ENCODE peak calls at places on chromosomes 4 and X, in five cellular contexts. Z is cardiac muscle cell, P is mammary epithelial cell, U is upper lobe of left lung, H is neural progenitor cell. K is an unnamed sample. For H3K36me3, the result is how much of the 10 kb centered on the place peaks cover.

GRCh38 chr4:169630069-169630468 is 9.7 kb downstream of the CLCN3 start:
- DNase-seq in P (no peak), H (no peak), Z (no peak), U (no peak), K (no peak)

GRCh38 chrX:105495376-105495775 is 274.9 kb upstream of the TEX13A start:
- DNase-seq in P (no peak), U (no peak), Z (no peak), H (no peak), K (no peak)

GRCh38 chr4:23022032-23022431 is 329.3 kb downstream of the GBA3 start:
- DNase-seq in P (peak), H (no peak), U (no peak), Z (peak), K (no peak)

GRCh38 chr4:177532363-177532762 is 90.1 kb upstream of the AGA start:
- DNase-seq in U (no peak), Z (no peak), P (no peak), H (no peak), K (no peak)

GRCh38 chr4:186676531-186677158 is 47.0 kb downstream of the FAT1 start:
- DNase-seq in P (peak), H (peak), Z (peak), U (no peak), K (no peak)

GRCh38 chr4:8393593-8394038 is 46.9 kb downstream of the ACOX3 start:
- DNase-seq in U (no peak), Z (peak), H (peak), P (peak), K (no peak)

GRCh38 chr4:46649390-46649789 is 259.5 kb upstream of the GABRA2 start:
- DNase-seq in P (no peak), H (no peak), U (no peak), Z (peak), K (no peak)

GRCh38 chrX:24215282-24215681 is 65.8 kb downstream of the ZFX start:
- DNase-seq in P (peak), H (no peak), Z (no peak), U (no peak), K (no peak)

GRCh38 chrX:36897690-36898089 is 110.5 kb upstream of the FAM47C start:
- DNase-seq in U (no peak), P (no peak), Z (no peak), H (no peak), K (no peak)

GRCh38 chr4:161936625-161937133 is 227.1 kb downstream of the FSTL5 start:
- DNase-seq in U (no peak), P (peak), H (no peak), Z (peak), K (no peak)

GRCh38 chr4:177008071-177008835 is 215.5 kb upstream of the VEGFC start:
- DNase-seq in U (no peak), P (peak), Z (no peak), H (no peak), K (no peak)

GRCh38 chr4:152500798-152501434 is 35.0 kb downstream of the FBXW7 start:
- DNase-seq in U (no peak), Z (peak), H (peak), P (peak), K (no peak)

GRCh38 chr4:16206301-16206700 is 20.0 kb downstream of the TAPT1 start:
- DNase-seq in P (no peak), U (no peak), Z (no peak), H (peak), K (no peak)

GRCh38 chr4:147101678-147102077 is 156.0 kb upstream of the TTC29 start:
- DNase-seq in Z (no peak), P (no peak), H (no peak), U (no peak), K (no peak)

GRCh38 chr4:152734699-152735050 is 44.9 kb downstream of the TIGD4 start:
- DNase-seq in P (no peak), U (no peak), Z (no peak), H (no peak), K (no peak)

GRCh38 chr4:53863163-53863562 is 201.2 kb downstream of the CHIC2 start:
- DNase-seq in H (no peak), Z (peak), U (no peak), P (no peak), K (no peak)

GRCh38 chr4:181162266-181163063 is 1080.7 kb upstream of the TENM3 start:
- DNase-seq in Z (no peak), U (no peak), H (no peak), P (no peak), K (no peak)

GRCh38 chrX:13028871-13029336 is 15.5 kb downstream of the FAM9C start:
- DNase-seq in H (no peak), Z (no peak), P (peak), U (no peak), K (no peak)

GRCh38 chrX:118116308-118117068 is at the start of gene KLHL13:
- DNase-seq in P (peak), H (peak), U (no peak), Z (peak), K (no peak)

GRCh38 chr4:133584714-133585113 is 435.6 kb downstream of the PCDH10 start:
- DNase-seq in U (no peak), H (no peak), P (no peak), Z (no peak), K (no peak)

GRCh38 chr4:115076691-115077090 is 36.7 kb downstream of the NDST4 start:
- DNase-seq in H (no peak), P (no peak), U (no peak), Z (no peak), K (no peak)

DNA sequence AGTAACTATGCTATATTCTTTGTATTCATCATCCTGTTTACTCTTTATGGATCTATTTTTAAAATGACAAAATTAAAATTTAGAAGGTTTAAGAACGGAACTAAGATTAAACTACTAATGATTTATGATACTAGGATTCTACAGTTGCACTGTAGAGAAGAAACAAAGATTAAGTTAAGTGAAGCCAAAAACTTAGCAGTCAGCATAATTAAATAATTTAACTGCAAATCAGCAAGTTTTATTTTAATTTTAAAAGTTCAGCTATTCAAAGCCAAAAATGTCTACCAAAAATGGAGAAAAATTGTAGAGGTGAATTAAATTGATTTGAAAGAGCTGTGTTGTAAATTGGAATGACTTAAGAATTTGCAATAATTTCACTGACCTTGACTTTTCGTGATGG is 30.8 kb downstream of the NDST4 start:
- DNase-seq in Z (no peak), P (no peak), H (no peak), U (no peak), K (no peak)
- H3K36me3 ChIP-seq in Z (under half), P (under half), H (under half), U (under half), K (under half)

DNA sequence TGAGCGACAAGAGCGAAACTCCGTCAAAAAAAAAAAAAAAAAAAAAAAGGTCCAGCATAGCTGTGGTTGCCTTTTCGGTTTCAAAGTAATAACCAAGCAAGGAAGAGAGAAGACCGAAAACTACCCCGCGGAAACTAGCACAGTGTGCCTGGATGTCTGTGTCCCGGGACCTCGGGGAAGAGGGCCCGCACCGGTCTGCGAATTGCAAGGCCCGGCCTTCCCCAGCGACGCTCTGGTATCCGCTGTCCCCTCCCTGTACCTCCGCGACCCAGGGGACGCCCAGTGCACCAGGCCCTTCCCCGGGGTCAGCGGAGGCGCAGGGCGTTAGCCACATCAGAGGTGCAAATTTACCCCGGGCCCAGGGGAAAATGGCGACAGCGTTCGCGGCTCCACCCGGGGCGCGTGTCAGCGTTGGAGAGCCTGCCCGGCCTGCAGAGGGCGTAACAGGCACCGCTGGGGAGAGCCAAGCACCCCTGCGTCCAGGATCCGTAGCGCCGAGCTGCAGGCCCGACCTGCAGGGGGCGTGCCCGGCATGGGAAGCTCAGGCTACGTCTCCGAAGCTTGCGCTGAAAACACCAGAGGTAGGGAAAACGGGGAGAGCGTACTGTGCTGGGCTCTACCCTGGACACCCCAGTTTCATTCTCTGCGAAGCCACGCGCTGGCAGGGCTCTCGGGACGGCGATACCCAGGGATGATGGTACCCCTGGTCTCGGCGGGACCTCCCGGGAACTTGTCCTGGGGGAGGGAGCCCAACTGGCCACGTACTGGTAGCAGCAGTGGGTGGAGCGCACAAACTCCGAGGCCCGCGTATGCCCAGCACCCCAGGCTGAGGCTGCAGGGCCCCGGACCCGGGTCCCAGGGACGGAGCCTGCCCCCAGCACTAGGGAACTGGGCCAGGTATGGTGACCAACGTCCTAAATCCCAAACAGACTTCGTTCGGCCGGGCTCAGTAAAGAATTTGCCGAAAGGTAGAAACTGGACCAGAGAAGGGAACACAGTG is 16.2 kb downstream of the NKX6-1 start:
- DNase-seq in P (peak), Z (peak), U (no peak), H (peak), K (no peak)
- TF ChIP-seq CTCF in P (peak), Z (peak), U (no peak), H (peak), K (no peak)

GRCh38 chrX:151958101-151958500 is 16.4 kb downstream of the GABRE start:
- DNase-seq in Z (no peak), U (no peak), H (no peak), P (no peak), K (peak)
- H3K36me3 ChIP-seq in Z (under half), U (under half), H (under half), P (under half), K (under half)

GRCh38 chr4:184719407-184719806 is 14.5 kb downstream of the CENPU start:
- DNase-seq in P (no peak), U (no peak), H (no peak), Z (no peak), K (no peak)

GRCh38 chr4:184727430-184727829 is 6.5 kb downstream of the CENPU start:
- DNase-seq in P (no peak), Z (no peak), H (no peak), U (no peak), K (no peak)

GRCh38 chr4:184721254-184721653 is 12.6 kb downstream of the CENPU start:
- DNase-seq in U (no peak), P (no peak), H (no peak), Z (no peak), K (no peak)

GRCh38 chr4:184722798-184723197 is 11.1 kb downstream of the CENPU start:
- DNase-seq in P (no peak), U (no peak), H (no peak), Z (no peak), K (no peak)
- TF ChIP-seq CTCF in P (no peak), U (no peak), H (no peak), Z (no peak), K (no peak)

GRCh38 chr4:139609647-139610046 is 53.6 kb upstream of the SETD7 start:
- DNase-seq in U (no peak), P (peak), Z (peak), H (no peak), K (no peak)
- H3K36me3 ChIP-seq in U (under half), P (under half), Z (under half), H (under half), K (under half)

DNA sequence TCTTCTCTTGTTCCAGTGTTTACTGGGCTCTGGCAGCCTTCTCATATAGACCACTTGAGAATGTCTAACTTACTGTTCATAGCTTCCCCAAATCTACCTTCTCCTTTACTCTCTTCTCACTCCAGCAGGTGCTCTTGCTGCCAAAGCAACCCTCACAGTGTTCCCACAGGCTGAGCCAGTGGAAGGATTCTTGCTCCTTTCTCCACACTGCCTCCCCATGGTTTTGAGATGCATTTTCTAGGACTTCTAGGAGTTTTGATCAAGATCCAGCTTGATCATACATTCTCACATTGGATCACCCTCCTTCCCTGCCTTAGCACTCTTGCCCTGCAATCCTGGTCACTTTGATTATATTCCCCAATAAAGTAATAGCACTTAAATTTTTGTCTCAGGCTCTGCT is 230.8 kb downstream of the TMEM47 start:
- DNase-seq in U (no peak), P (no peak), H (peak), Z (peak), K (no peak)
- TF ChIP-seq CTCF in U (no peak), P (no peak), H (peak), Z (peak), K (no peak)

GRCh38 chrX:153588782-153589446 is 10.0 kb downstream of the CCNQ start:
- DNase-seq in H (no peak), U (no peak), Z (no peak), P (no peak), K (no peak)
- H3K36me3 ChIP-seq in H (under half), U (under half), Z (under half), P (under half), K (under half)

K was measured in vagina.